ENCODE peak calls at places on chromosomes 6 and 20, in four cellular contexts. X, Q, U and M are unnamed samples. For H3K4me1, the result is how much of the 10 kb centered on the place peaks cover.

GRCh38 chr6:128124713-128125112 is 223.9 kb upstream of the THEMIS start:
- DNase-seq in Q (no peak), U (peak), X (no peak), M (no peak)

GRCh38 chr6:35077713-35078105 is 63.4 kb downstream of the TCP11 start:
- DNase-seq in Q (no peak), X (no peak), U (no peak), M (peak)

GRCh38 chr6:73951186-73951585 is 255.2 kb downstream of the CD109 start:
- DNase-seq in Q (no peak), X (no peak), U (no peak), M (no peak)

GRCh38 chr6:50128420-50129005 is 78.8 kb upstream of the DEFB112 start:
- DNase-seq in Q (no peak), U (peak), X (no peak), M (no peak)

GRCh38 chr20:50292324-50293243 is 102.0 kb downstream of the CEBPB start:
- DNase-seq in U (peak), Q (peak), X (no peak), M (peak)

GRCh38 chr20:57928181-57928967 is 218.6 kb upstream of the PMEPA1 start:
- DNase-seq in X (no peak), U (peak), Q (no peak), M (no peak)

GRCh38 chr20:10271470-10272219 is 53.0 kb downstream of the SNAP25 start:
- DNase-seq in X (no peak), U (peak), Q (no peak), M (no peak)

GRCh38 chr6:129863664-129864063 is 2.5 kb upstream of the TMEM244 start:
- DNase-seq in U (no peak), X (no peak), Q (no peak), M (no peak)

GRCh38 chr6:1611572-1612385 is 2.1 kb downstream of the FOXC1 start:
- DNase-seq in Q (no peak), X (no peak), U (peak), M (no peak)

GRCh38 chr6:21529431-21529830 is 64.1 kb upstream of the SOX4 start:
- DNase-seq in U (no peak), X (no peak), Q (no peak), M (no peak)

GRCh38 chr20:31674895-31675827 is 37.4 kb downstream of the COX4I2 start:
- DNase-seq in U (peak), X (peak), Q (peak), M (peak)

GRCh38 chr6:2853766-2854393 is 12.2 kb upstream of the SERPINB1 start:
- DNase-seq in Q (no peak), X (peak), U (peak), M (peak)

GRCh38 chr6:3247255-3248146 is 11.2 kb upstream of the PSMG4 start:
- DNase-seq in Q (no peak), X (no peak), U (peak), M (peak)

GRCh38 chr6:4059115-4059777 is 19.7 kb downstream of the FAM217A start:
- DNase-seq in U (peak), Q (no peak), X (peak), M (no peak)

GRCh38 chr6:168526841-168527281 is 85.9 kb downstream of the SMOC2 start:
- DNase-seq in Q (peak), X (no peak), U (no peak), M (peak)

GRCh38 chr6:149015224-149015876 is 268.5 kb downstream of the UST start:
- DNase-seq in X (no peak), U (no peak), Q (no peak), M (no peak)

GRCh38 chr6:119201486-119201885 is 123.0 kb upstream of the FAM184A start:
- DNase-seq in Q (no peak), U (no peak), X (no peak), M (no peak)

GRCh38 chr6:119333707-119334295 is 15.8 kb downstream of the MAN1A1 start:
- DNase-seq in U (no peak), X (peak), Q (no peak), M (no peak)

GRCh38 chr6:121222656-121223055 is 111.6 kb downstream of the TBC1D32 start:
- DNase-seq in Q (no peak), X (no peak), U (no peak), M (no peak)

GRCh38 chr20:41862023-41862422 is 243.8 kb upstream of the CHD6 start:
- DNase-seq in X (no peak), U (peak), Q (no peak), M (no peak)

GRCh38 chr6:61640463-61640862 is 645.6 kb downstream of the KHDRBS2 start:
- DNase-seq in U (no peak), X (no peak), Q (no peak), M (no peak)

GRCh38 chr6:25312034-25312620 is 33.0 kb downstream of the CARMIL1 start:
- DNase-seq in X (no peak), Q (no peak), U (no peak), M (no peak)

GRCh38 chr6:42864602-42865001 is 14.8 kb upstream of the RPL7L1 start:
- DNase-seq in X (no peak), U (no peak), Q (no peak), M (peak)

GRCh38 chr6:17828149-17828548 is 121.4 kb upstream of the NUP153 start:
- DNase-seq in U (no peak), Q (no peak), X (no peak), M (no peak)

GRCh38 chr6:6781172-6781876 is 192.8 kb downstream of the LY86 start:
- DNase-seq in Q (peak), U (peak), X (no peak), M (peak)

GRCh38 chr6:628772-629171 is 28.1 kb downstream of the HUS1B start:
- DNase-seq in U (no peak), X (no peak), Q (no peak), M (no peak)

GRCh38 chr6:37566209-37566859 is 66.6 kb upstream of the CCDC167 start:
- DNase-seq in U (no peak), X (peak), Q (no peak), M (peak)

GRCh38 chr20:50368813-50369224 is 141.4 kb upstream of the PTPN1 start:
- DNase-seq in U (peak), Q (no peak), X (no peak), M (no peak)

GRCh38 chr6:130018830-130019795 is 732 bp downstream of the L3MBTL3 start:
- DNase-seq in Q (peak), U (peak), X (peak), M (peak)

GRCh38 chr6:125611573-125612399 is 137.6 kb upstream of the HEY2 start:
- DNase-seq in X (no peak), Q (peak), U (peak), M (peak)

GRCh38 chr6:17907467-17908229 is 79.8 kb downstream of the KIF13A start:
- DNase-seq in U (peak), Q (peak), X (no peak), M (peak)

GRCh38 chr6:165566088-165566828 is 96.8 kb downstream of the PDE10A start:
- DNase-seq in X (no peak), U (peak), Q (no peak), M (no peak)

GRCh38 chr6:144265390-144265789 is 19.7 kb upstream of the UTRN start:
- DNase-seq in U (peak), Q (peak), X (no peak), M (no peak)

GRCh38 chr6:110490110-110490509 is 13.7 kb upstream of the SLC22A16 start:
- DNase-seq in Q (no peak), X (no peak), U (no peak), M (no peak)

GRCh38 chr6:56795852-56796532 is 153.3 kb upstream of the DST start:
- DNase-seq in X (no peak), Q (no peak), U (no peak), M (no peak)

GRCh38 chr20:5065489-5066383 is 54.0 kb downstream of the PCNA start:
- DNase-seq in Q (peak), X (no peak), U (peak), M (peak)

GRCh38 chr6:25193147-25193864 is 85.9 kb upstream of the CARMIL1 start:
- DNase-seq in Q (no peak), X (no peak), U (no peak), M (no peak)

GRCh38 chr20:52981051-52981450 is 8.9 kb downstream of the TSHZ2 start:
- DNase-seq in X (no peak), Q (no peak), U (no peak), M (no peak)
- H3K4me1 ChIP-seq in X (under half), Q (under half), U (under half), M (under half)

DNA sequence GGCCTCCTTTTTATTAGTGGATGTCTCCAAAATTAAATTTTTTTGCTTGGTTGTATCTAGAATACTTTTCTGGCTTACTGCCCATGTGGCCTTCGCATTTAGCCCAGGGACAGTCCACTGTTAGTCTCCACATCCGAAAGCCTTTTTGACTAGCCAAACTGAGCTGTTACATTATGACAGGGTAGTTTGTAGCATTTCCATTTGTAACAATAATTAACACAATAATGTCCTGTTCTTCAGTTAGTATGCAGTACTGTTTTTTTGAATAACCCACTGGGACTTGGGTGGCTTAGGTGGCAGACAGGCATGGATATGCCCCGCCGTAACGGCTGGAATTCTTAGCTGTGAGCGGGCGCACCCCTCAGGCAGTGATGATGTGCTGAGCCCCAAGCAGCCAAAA is 12.7 kb upstream of the BTN3A2 start:
- DNase-seq in U (no peak), Q (no peak), X (no peak), M (no peak)
- H3K27ac ChIP-seq in U (no peak), Q (no peak), X (no peak), M (no peak)

GRCh38 chr6:142822383-142822782 is 122.6 kb downstream of the HIVEP2 start:
- DNase-seq in Q (no peak), X (no peak), U (no peak), M (no peak)
- H3K4me1 ChIP-seq in Q (under half), X (half or more), U (under half), M (under half)

GRCh38 chr20:47515843-47516242 is 14.2 kb downstream of the NCOA3 start:
- DNase-seq in Q (no peak), X (no peak), U (no peak), M (no peak)
- H3K27ac ChIP-seq in Q (no peak), X (no peak), U (no peak), M (no peak)

GRCh38 chr6:150622941-150623874 is 23.5 kb downstream of the PLEKHG1 start:
- DNase-seq in X (no peak), U (no peak), Q (no peak), M (no peak)
- H3K4me1 ChIP-seq in X (under half), U (under half), Q (under half), M (under half)